ENCODE peak calls at places on chromosomes 16 and 17, in six cellular contexts. H is neuronal stem cell, C is IMR-90, N is HCT116, J is H9, T is fibroblast of lung. M is an unnamed sample. For H3K4me1, the result is how much of the 10 kb centered on the place peaks cover.

GRCh38 chr17:61408151-61409041 is 8.8 kb downstream of the TBX2 start:
- DNase-seq in H (no peak), T (peak), N (no peak), C (peak), J (peak), M (no peak)

GRCh38 chr17:45793999-45794540 is 9.9 kb downstream of the CRHR1 start:
- DNase-seq in H (no peak), C (no peak), N (no peak), T (no peak), J (no peak), M (no peak)

GRCh38 chr16:69093974-69094373 is 11.5 kb upstream of the HAS3 start:
- DNase-seq in H (no peak), C (no peak), T (no peak), N (no peak), J (no peak), M (no peak)

GRCh38 chr17:73401911-73402310 is 90.1 kb upstream of the CDC42EP4 start:
- DNase-seq in T (peak), J (peak), H (peak), C (peak), N (no peak), M (peak)

GRCh38 chr17:67992541-67993152 is 3.6 kb downstream of the C17orf58 start:
- DNase-seq in C (no peak), H (peak), T (no peak), N (no peak), J (no peak), M (peak)

GRCh38 chr16:75559564-75560372 is 3.7 kb upstream of the TMEM231 start:
- DNase-seq in N (no peak), H (no peak), T (peak), J (peak), C (peak), M (no peak)

GRCh38 chr17:38768417-38768816 is 15.9 kb downstream of the PSMB3 start:
- DNase-seq in J (no peak), C (no peak), N (no peak), T (no peak), H (no peak), M (no peak)

GRCh38 chr17:6831662-6832263 is at the start of gene TEKT1:
- DNase-seq in N (no peak), H (peak), T (peak), J (peak), C (peak), M (peak)

GRCh38 chr17:15351925-15352324 is 10.5 kb upstream of the TEKT3 start:
- DNase-seq in T (peak), N (no peak), H (no peak), J (no peak), C (peak), M (no peak)

GRCh38 chr16:81318711-81319110 is 3.9 kb downstream of the GAN start:
- DNase-seq in C (no peak), T (no peak), H (no peak), N (no peak), J (no peak), M (no peak)

GRCh38 chr16:57601801-57602478 is 26.5 kb upstream of the ADGRG1 start:
- DNase-seq in N (no peak), H (no peak), C (no peak), J (no peak), T (no peak), M (peak)

GRCh38 chr17:66711936-66712335 is 123.0 kb upstream of the CACNG5 start:
- DNase-seq in H (no peak), N (no peak), T (no peak), C (no peak), J (peak), M (no peak)

GRCh38 chr16:56294599-56294998 is 103.3 kb downstream of the GNAO1 start:
- DNase-seq in J (no peak), H (no peak), C (peak), N (no peak), T (peak), M (no peak)

GRCh38 chr16:50789757-50790156 is 47.9 kb downstream of the CYLD start:
- DNase-seq in N (no peak), J (no peak), T (no peak), H (no peak), C (no peak), M (no peak)

GRCh38 chr16:73951541-73951940 is 345.1 kb upstream of the PSMD7 start:
- DNase-seq in N (no peak), C (peak), J (no peak), H (no peak), T (peak), M (no peak)

GRCh38 chr17:33390479-33391027 is 97.5 kb upstream of the ASIC2 start:
- DNase-seq in T (no peak), C (no peak), J (no peak), N (no peak), H (no peak), M (no peak)

GRCh38 chr17:5468075-5468473 is 708 bp downstream of the DHX33 start:
- DNase-seq in H (no peak), T (no peak), J (no peak), C (no peak), N (no peak), M (peak)

GRCh38 chr16:28321700-28322411 is 29.5 kb downstream of the SBK1 start:
- DNase-seq in T (peak), J (peak), N (peak), C (peak), H (no peak), M (peak)

GRCh38 chr17:75785770-75786538 is 1.3 kb downstream of the UNK start:
- DNase-seq in H (no peak), J (no peak), T (peak), N (no peak), C (peak), M (no peak)

GRCh38 chr17:67105213-67105612 is 60.9 kb downstream of the CACNG1 start:
- DNase-seq in C (peak), T (peak), J (no peak), H (no peak), N (no peak), M (no peak)

GRCh38 chr17:39750131-39751015 is 12.6 kb downstream of the GRB7 start:
- DNase-seq in J (peak), H (no peak), C (no peak), N (no peak), T (no peak), M (no peak)

GRCh38 chr16:22297871-22298733 is 893 bp downstream of the POLR3E start:
- DNase-seq in N (peak), J (peak), T (peak), C (peak), H (peak), M (peak)

GRCh38 chr17:44187131-44187899 is 543 bp downstream of the TMUB2 start:
- DNase-seq in T (peak), H (no peak), N (no peak), C (peak), J (no peak), M (peak)

GRCh38 chr17:64354824-64355535 is 35.7 kb downstream of the PECAM1 start:
- DNase-seq in H (no peak), T (peak), J (no peak), N (no peak), C (peak), M (no peak)

GRCh38 chr16:48157302-48157701 is 1.5 kb upstream of the ABCC12 start:
- DNase-seq in H (no peak), T (no peak), N (no peak), J (no peak), C (no peak), M (no peak)

GRCh38 chr16:71919033-71919432 is 23.7 kb downstream of the IST1 start:
- DNase-seq in H (no peak), J (no peak), N (no peak), C (no peak), T (no peak), M (peak)

GRCh38 chr16:84065536-84066132 is 23.0 kb upstream of the SLC38A8 start:
- DNase-seq in C (peak), N (peak), J (peak), H (no peak), T (peak), M (no peak)

GRCh38 chr16:12166271-12166670 is 189.7 kb downstream of the SNX29 start:
- DNase-seq in N (no peak), C (no peak), H (no peak), T (no peak), J (no peak), M (no peak)

GRCh38 chr16:78045865-78046581 is 23.7 kb downstream of the CLEC3A start:
- DNase-seq in T (peak), N (no peak), J (peak), H (peak), C (peak), M (no peak)

GRCh38 chr16:68920349-68920748 is 77.0 kb downstream of the TANGO6 start:
- DNase-seq in J (no peak), H (no peak), C (no peak), T (no peak), N (no peak), M (no peak)

GRCh38 chr16:57632568-57632967 is 4.1 kb downstream of the ADGRG1 start:
- DNase-seq in J (no peak), N (no peak), C (peak), T (no peak), H (no peak), M (no peak)

GRCh38 chr17:40816569-40816968 is 5.8 kb downstream of the KRT10 start:
- DNase-seq in J (no peak), H (no peak), N (no peak), T (no peak), C (no peak), M (no peak)

GRCh38 chr16:60031751-60032150 is 1297.6 kb upstream of the GOT2 start:
- DNase-seq in N (no peak), T (no peak), C (no peak), J (no peak), H (no peak), M (no peak)

GRCh38 chr17:65198653-65199382 is 61.6 kb downstream of the RGS9 start:
- DNase-seq in C (peak), N (peak), H (peak), T (peak), J (no peak), M (peak)

GRCh38 chr16:56357291-56357764 is 68.0 kb downstream of the AMFR start:
- DNase-seq in C (peak), N (no peak), T (no peak), J (peak), H (no peak), M (no peak)

GRCh38 chr16:12716658-12717057 is 87.0 kb downstream of the CPPED1 start:
- DNase-seq in T (no peak), C (no peak), N (no peak), H (no peak), J (no peak), M (no peak)

GRCh38 chr16:66228791-66229190 is 137.7 kb upstream of the CDH5 start:
- DNase-seq in N (no peak), H (no peak), J (no peak), C (peak), T (peak), M (no peak)

GRCh38 chr17:82105417-82105881 is 7.4 kb upstream of the FASN start:
- DNase-seq in J (no peak), T (no peak), H (no peak), C (no peak), N (no peak), M (no peak)

GRCh38 chr17:82105882-82106696 is 8.1 kb upstream of the FASN start:
- DNase-seq in N (peak), T (peak), H (no peak), J (peak), C (peak), M (peak)

GRCh38 chr17:82108038-82108998 is 10.3 kb upstream of the FASN start:
- DNase-seq in C (peak), J (peak), T (no peak), H (no peak), N (no peak), M (no peak)

GRCh38 chr17:82107341-82107860 is 9.4 kb upstream of the FASN start:
- DNase-seq in C (no peak), N (no peak), H (no peak), T (no peak), J (no peak), M (no peak)

GRCh38 chr17:82106697-82107305 is 8.8 kb upstream of the FASN start:
- DNase-seq in C (no peak), N (no peak), H (no peak), J (no peak), T (no peak), M (no peak)
- H3K4me1 ChIP-seq in C (under half), N (under half), H (under half), J (under half), T (under half), M (under half)

GRCh38 chr17:12815642-12816141 is 26.4 kb downstream of the ARHGAP44 start:
- DNase-seq in T (no peak), C (no peak), J (no peak), H (no peak), N (no peak), M (no peak)
- H2AFZ ChIP-seq in T (no peak), C (no peak), J (no peak), H (no peak), N (no peak), M (no peak)

DNA sequence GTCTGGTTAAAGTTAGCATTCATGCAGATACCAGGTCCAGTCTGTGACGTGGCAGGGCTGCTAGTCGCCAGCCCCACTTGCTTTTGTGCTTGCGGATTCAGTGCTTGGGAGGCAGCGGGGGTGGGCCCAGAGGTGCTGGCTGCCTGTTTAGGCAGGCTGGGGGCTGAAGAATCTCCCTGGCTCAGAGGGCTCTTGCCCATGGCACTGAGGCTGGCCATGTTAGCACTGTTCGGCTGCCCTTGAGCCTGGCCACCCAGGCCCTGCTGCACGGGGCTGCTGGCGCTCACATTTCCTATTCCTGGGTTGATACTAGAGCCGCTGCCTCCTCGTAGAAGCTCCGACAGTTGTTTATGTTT is 30.0 kb downstream of the CREBBP start:
- DNase-seq in T (no peak), J (no peak), N (no peak), C (no peak), H (no peak), M (no peak)
- H3K4me1 ChIP-seq in T (under half), J (under half), N (under half), C (under half), H (under half), M (under half)

DNA sequence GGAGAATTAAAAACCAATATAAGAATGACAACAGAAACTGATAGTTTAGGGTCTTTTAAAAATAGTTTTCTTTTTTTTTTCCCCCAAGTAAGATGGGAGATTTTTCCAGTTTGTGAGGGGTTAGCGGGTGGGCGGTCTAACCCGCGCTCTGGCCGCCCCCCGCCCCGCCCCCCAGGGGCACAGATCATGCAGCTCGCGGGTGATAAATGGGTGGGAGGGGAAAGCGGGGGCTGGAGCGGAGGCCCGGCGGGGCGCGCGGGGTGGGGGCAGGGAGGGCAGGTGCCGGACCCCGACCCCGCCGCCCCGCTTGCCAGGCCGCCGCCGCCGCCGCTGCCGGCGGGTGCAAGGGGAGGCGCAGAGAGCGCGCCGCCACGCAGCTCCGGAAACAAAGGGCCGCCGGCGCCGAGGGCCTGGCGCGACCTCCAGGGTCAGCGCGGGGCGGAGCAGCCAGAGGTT is 60.1 kb upstream of the GSE1 start:
- DNase-seq in H (no peak), N (no peak), C (no peak), J (no peak), T (no peak), M (no peak)
- H2AFZ ChIP-seq in H (peak), N (no peak), C (peak), J (no peak), T (no peak), M (no peak)

GRCh38 chr16:27234603-27235002 is 31.3 kb downstream of the KDM8 start:
- DNase-seq in C (no peak), N (no peak), H (no peak), J (no peak), T (no peak), M (no peak)

GRCh38 chr16:27236635-27237228 is 31.8 kb downstream of the NSMCE1 start:
- DNase-seq in C (no peak), H (no peak), N (no peak), T (no peak), J (no peak), M (no peak)

GRCh38 chr16:27235938-27236245 is 32.6 kb downstream of the KDM8 start:
- DNase-seq in C (no peak), T (no peak), H (no peak), J (no peak), N (no peak), M (no peak)

GRCh38 chr16:27234171-27234570 is 30.8 kb downstream of the KDM8 start:
- DNase-seq in H (no peak), N (no peak), J (no peak), T (no peak), C (no peak), M (no peak)

DNA sequence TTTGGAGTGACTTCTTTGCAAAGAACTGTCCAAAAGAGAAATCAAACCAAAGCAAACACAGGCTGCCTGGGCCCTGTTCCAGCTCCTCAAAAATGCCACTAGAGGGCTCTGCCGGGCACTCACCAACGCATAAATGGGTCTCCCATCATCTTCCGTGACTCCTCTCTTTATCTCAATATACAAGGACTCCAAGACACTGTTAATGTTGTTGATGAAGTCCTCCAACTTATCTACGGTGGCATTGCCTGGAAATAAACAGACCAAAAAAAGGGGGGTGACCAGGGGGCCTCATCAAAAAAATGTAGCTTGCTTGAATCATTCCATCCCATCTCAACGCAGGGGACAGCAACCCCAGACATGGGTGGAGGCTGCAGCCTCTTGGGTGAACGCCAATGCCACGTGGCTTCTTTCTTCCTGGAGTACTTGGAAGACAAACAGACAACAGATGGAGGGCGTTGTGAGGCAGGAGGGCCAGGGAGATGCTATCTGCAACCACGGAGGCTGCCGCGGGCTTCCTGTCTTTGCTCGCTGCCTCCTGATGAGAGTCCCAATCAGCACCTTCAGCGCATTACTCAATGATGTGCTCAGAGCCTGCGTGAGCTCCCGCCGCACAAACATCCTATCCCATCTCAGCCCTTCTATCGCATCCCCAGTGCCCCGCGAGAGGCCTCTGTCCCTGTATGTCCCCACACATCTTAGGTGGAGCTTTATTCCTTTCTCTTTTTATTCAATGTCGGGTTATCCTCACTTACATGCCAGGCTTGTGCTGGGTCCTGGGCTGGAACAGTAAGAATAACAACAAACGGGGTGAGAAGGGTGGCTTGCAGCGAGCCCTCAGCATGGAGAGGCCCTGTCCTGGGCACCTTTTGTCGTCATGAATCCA is 32.0 kb downstream of the KDM8 start:
- DNase-seq in C (peak), J (peak), H (no peak), N (peak), T (peak), M (peak)
- H3K4me1 ChIP-seq in C (under half), J (under half), H (under half), N (under half), T (under half), M (under half)

GRCh38 chr17:30922235-30922993 is 669 bp downstream of the ADAP2 start:
- DNase-seq in T (no peak), J (peak), N (no peak), H (no peak), C (no peak), M (no peak)

GRCh38 chr17:30920282-30920681 is 1.5 kb upstream of the ADAP2 start:
- DNase-seq in T (peak), N (no peak), C (peak), H (no peak), J (peak), M (no peak)

GRCh38 chr17:30920683-30921543 is 832 bp upstream of the ADAP2 start:
- DNase-seq in T (no peak), N (no peak), J (no peak), H (no peak), C (peak), M (no peak)

GRCh38 chr17:30924341-30924740 is 2.6 kb downstream of the ADAP2 start:
- DNase-seq in N (no peak), T (no peak), H (no peak), J (no peak), C (no peak), M (no peak)

DNA sequence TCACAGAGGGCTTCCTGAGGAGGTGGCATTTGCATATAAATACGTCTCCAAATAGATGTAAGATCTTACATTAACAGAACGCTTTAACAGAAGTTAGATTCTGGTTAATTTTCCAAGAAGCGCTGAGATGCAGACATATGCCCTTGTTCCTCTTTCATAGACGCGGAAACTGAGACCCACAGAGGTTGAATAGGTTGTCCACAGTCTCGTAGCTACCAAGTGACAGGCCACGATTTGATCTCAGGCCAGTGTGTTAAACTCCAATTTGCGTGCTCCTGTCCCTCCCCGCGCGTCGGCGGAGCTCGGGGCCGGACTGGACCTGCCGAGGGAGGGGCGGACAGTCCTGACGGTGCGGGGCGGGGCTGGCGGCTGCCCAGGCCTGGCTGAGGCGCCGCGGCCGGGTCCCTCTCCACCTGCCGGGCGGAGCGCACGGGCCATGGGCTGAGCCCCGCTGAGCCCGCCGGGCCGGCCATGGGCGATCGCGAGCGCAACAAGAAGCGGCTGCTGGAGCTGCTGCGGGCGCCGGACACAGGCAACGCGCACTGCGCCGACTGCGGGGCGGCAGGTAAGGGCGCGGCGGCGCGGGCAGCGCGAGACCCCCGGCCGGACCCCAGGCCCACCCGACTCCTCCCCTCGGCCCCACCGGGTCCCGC is at the start of gene ADAP2:
- DNase-seq in J (peak), T (no peak), N (peak), H (no peak), C (no peak), M (peak)
- H2AFZ ChIP-seq in J (no peak), T (peak), N (peak), H (peak), C (peak), M (peak)